ENCODE peak calls at places on chromosomes 11 and 22, in four cellular contexts. One of them, this sample, is unnamed.
A peak's percentile ranks its signal among the peaks of the same experiment; 100 is the strongest.

GRCh38 chr11:62687508-62688396 is 1.6 kb downstream of the LRRN4CL start:
- DNase-seq in coronary artery: no peak
- DNase-seq in AG09319: no peak
- DNase-seq in psoas muscle: no peak
- DNase-seq in this sample: no peak

GRCh38 chr11:61791737-61792309 is 576 bp downstream of the TMEM258 start:
- DNase-seq in coronary artery: no peak
- DNase-seq in AG09319: peak; percentile 75
- DNase-seq in psoas muscle: peak; percentile 74
- DNase-seq in this sample: peak; percentile 55

GRCh38 chr22:24810043-24810749 is 4.2 kb downstream of the SGSM1 start:
- DNase-seq in coronary artery: peak; percentile 87
- DNase-seq in AG09319: no peak
- DNase-seq in psoas muscle: no peak
- DNase-seq in this sample: no peak

GRCh38 chr11:40388097-40388818 is 1071.2 kb downstream of the LRRC4C start:
- DNase-seq in coronary artery: no peak
- DNase-seq in AG09319: peak; percentile 12
- DNase-seq in psoas muscle: no peak
- DNase-seq in this sample: no peak

GRCh38 chr11:16880184-16880583 is 134.0 kb downstream of the PLEKHA7 start:
- DNase-seq in coronary artery: no peak
- DNase-seq in AG09319: no peak
- DNase-seq in psoas muscle: no peak
- DNase-seq in this sample: no peak

GRCh38 chr11:57370251-57370650 is 10.7 kb downstream of the PRG3 start:
- DNase-seq in coronary artery: no peak
- DNase-seq in AG09319: no peak
- DNase-seq in psoas muscle: no peak
- DNase-seq in this sample: no peak

GRCh38 chr22:27588273-27588672 is 213.3 kb downstream of the MN1 start:
- DNase-seq in coronary artery: no peak
- DNase-seq in AG09319: no peak
- DNase-seq in psoas muscle: no peak
- DNase-seq in this sample: no peak

GRCh38 chr11:15534266-15534665 is 419.5 kb downstream of the INSC start:
- DNase-seq in coronary artery: no peak
- DNase-seq in AG09319: no peak
- DNase-seq in psoas muscle: no peak
- DNase-seq in this sample: no peak

GRCh38 chr11:61949169-61950034 is 749 bp upstream of the BEST1 start:
- DNase-seq in coronary artery: peak; percentile 89
- DNase-seq in AG09319: peak; percentile 97
- DNase-seq in psoas muscle: peak; percentile 83
- DNase-seq in this sample: peak; percentile 71

GRCh38 chr11:107691003-107691402 is 20.9 kb downstream of the SLN start:
- DNase-seq in coronary artery: no peak
- DNase-seq in AG09319: no peak
- DNase-seq in psoas muscle: no peak
- DNase-seq in this sample: no peak

GRCh38 chr11:68013611-68014156 is 3.6 kb downstream of the ALDH3B1 start:
- DNase-seq in coronary artery: no peak
- DNase-seq in AG09319: no peak
- DNase-seq in psoas muscle: no peak
- DNase-seq in this sample: no peak

GRCh38 chr11:67303989-67304411 is 670 bp downstream of the SSH3 start:
- DNase-seq in coronary artery: no peak
- DNase-seq in AG09319: no peak
- DNase-seq in psoas muscle: peak; percentile 64
- DNase-seq in this sample: no peak

GRCh38 chr11:65606876-65607613 is 7.0 kb downstream of the MAP3K11 start:
- DNase-seq in coronary artery: peak; percentile 98
- DNase-seq in AG09319: peak; percentile 93
- DNase-seq in psoas muscle: peak; percentile 97
- DNase-seq in this sample: peak; percentile 21

GRCh38 chr22:21606775-21607174 is 23.0 kb downstream of the YDJC start:
- DNase-seq in coronary artery: no peak
- DNase-seq in AG09319: no peak
- DNase-seq in psoas muscle: no peak
- DNase-seq in this sample: no peak

GRCh38 chr11:58334708-58335107 is 24.2 kb downstream of the OR5B17 start:
- DNase-seq in coronary artery: no peak
- DNase-seq in AG09319: no peak
- DNase-seq in psoas muscle: no peak
- DNase-seq in this sample: no peak

GRCh38 chr22:43114958-43115357 is 4.4 kb downstream of the BIK start:
- DNase-seq in coronary artery: no peak
- DNase-seq in AG09319: no peak
- DNase-seq in psoas muscle: no peak
- DNase-seq in this sample: peak; percentile 45

GRCh38 chr11:47983464-47984397 is 3.4 kb downstream of the PTPRJ start:
- DNase-seq in coronary artery: no peak
- DNase-seq in AG09319: no peak
- DNase-seq in psoas muscle: no peak
- DNase-seq in this sample: peak; percentile 43

GRCh38 chr11:78034623-78035022 is 11.5 kb upstream of the KCTD14 start:
- DNase-seq in coronary artery: no peak
- DNase-seq in AG09319: no peak
- DNase-seq in psoas muscle: no peak
- DNase-seq in this sample: no peak

GRCh38 chr22:21074092-21074715 is 28.5 kb downstream of the LRRC74B start:
- DNase-seq in coronary artery: no peak
- DNase-seq in AG09319: peak; percentile 8
- DNase-seq in psoas muscle: no peak
- DNase-seq in this sample: no peak

GRCh38 chr11:112745958-112746357 is 215.3 kb upstream of the NCAM1 start:
- DNase-seq in coronary artery: no peak
- DNase-seq in AG09319: no peak
- DNase-seq in psoas muscle: no peak
- DNase-seq in this sample: no peak

GRCh38 chr11:77126861-77127673 is 979 bp upstream of the MYO7A start:
- DNase-seq in coronary artery: no peak
- DNase-seq in AG09319: no peak
- DNase-seq in psoas muscle: peak; percentile 76
- DNase-seq in this sample: peak; percentile 30

GRCh38 chr11:12841946-12842630 is 167.0 kb upstream of the RASSF10 start:
- DNase-seq in coronary artery: no peak
- DNase-seq in AG09319: no peak
- DNase-seq in psoas muscle: no peak
- DNase-seq in this sample: peak; percentile 66

GRCh38 chr11:108768964-108769363 is 104.1 kb downstream of the DDX10 start:
- DNase-seq in coronary artery: no peak
- DNase-seq in AG09319: no peak
- DNase-seq in psoas muscle: no peak
- DNase-seq in this sample: no peak

GRCh38 chr11:16764888-16765287 is 26.4 kb downstream of the C11orf58 start:
- DNase-seq in coronary artery: no peak
- DNase-seq in AG09319: no peak
- DNase-seq in psoas muscle: no peak
- DNase-seq in this sample: no peak

GRCh38 chr11:122197055-122197987 is 81.3 kb upstream of the BLID start:
- DNase-seq in coronary artery: peak; percentile 86
- DNase-seq in AG09319: peak; percentile 90
- DNase-seq in psoas muscle: no peak
- DNase-seq in this sample: no peak

GRCh38 chr11:64553554-64554201 is 37.3 kb upstream of the SLC22A12 start:
- DNase-seq in coronary artery: no peak
- DNase-seq in AG09319: no peak
- DNase-seq in psoas muscle: peak; percentile 81
- DNase-seq in this sample: peak; percentile 59

GRCh38 chr11:73167555-73167954 is 25.4 kb upstream of the FCHSD2 start:
- DNase-seq in coronary artery: no peak
- DNase-seq in AG09319: no peak
- DNase-seq in psoas muscle: no peak
- DNase-seq in this sample: no peak

GRCh38 chr11:68857037-68857586 is 15.4 kb upstream of the CPT1A start:
- DNase-seq in coronary artery: no peak
- DNase-seq in AG09319: no peak
- DNase-seq in psoas muscle: no peak
- DNase-seq in this sample: no peak

GRCh38 chr11:115379528-115379927 is 124.7 kb downstream of the CADM1 start:
- DNase-seq in coronary artery: no peak
- DNase-seq in AG09319: no peak
- DNase-seq in psoas muscle: no peak
- DNase-seq in this sample: no peak
- TF ChIP-seq CTCF in coronary artery: no peak
- TF ChIP-seq CTCF in AG09319: no peak
- TF ChIP-seq CTCF in psoas muscle: no peak
- TF ChIP-seq CTCF in this sample: no peak

DNA sequence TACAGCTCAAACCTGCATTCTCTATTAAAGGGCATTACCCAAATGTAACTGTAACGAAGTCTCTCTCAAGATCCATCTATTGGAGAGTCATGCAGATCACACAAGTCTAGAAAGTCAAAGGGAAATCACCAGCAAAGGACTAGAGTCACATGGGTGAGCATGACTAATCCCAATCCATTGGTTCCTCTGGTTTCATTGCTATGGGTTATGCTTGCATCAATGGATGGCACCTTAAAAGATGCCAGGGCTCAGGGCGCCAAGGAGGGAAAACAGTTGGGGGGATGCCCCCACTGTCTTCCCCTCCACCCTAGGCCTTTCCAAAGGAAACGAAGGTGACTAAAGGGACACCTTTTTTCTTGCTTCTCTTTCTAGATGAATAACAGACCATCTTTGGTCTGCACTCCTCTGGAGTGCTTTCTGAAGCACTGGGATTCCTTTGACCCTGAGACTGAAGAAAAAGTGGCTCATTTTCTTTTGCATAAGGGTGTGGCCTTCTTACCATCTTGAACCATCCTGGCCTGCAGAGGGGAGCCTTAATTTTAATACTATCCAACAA is 8.1 kb downstream of the NXPE4 start:
- DNase-seq in coronary artery: no peak
- DNase-seq in AG09319: no peak
- DNase-seq in psoas muscle: no peak
- DNase-seq in this sample: no peak
- TF ChIP-seq CTCF in coronary artery: no peak
- TF ChIP-seq CTCF in AG09319: no peak
- TF ChIP-seq CTCF in psoas muscle: no peak
- TF ChIP-seq CTCF in this sample: no peak

GRCh38 chr11:46410021-46410420 is 18.4 kb upstream of the CHRM4 start:
- DNase-seq in coronary artery: no peak
- DNase-seq in AG09319: no peak
- DNase-seq in psoas muscle: no peak
- DNase-seq in this sample: no peak
- TF ChIP-seq CTCF in coronary artery: no peak
- TF ChIP-seq CTCF in AG09319: no peak
- TF ChIP-seq CTCF in psoas muscle: no peak
- TF ChIP-seq CTCF in this sample: peak; percentile 59

GRCh38 chr11:3195251-3196160 is 23.1 kb downstream of the MRGPRG start:
- DNase-seq in coronary artery: peak; percentile 68
- DNase-seq in AG09319: no peak
- DNase-seq in psoas muscle: peak; percentile 59
- DNase-seq in this sample: no peak
- TF ChIP-seq CTCF in coronary artery: peak; percentile 13
- TF ChIP-seq CTCF in AG09319: peak; percentile 55
- TF ChIP-seq CTCF in psoas muscle: no peak
- TF ChIP-seq CTCF in this sample: peak; percentile 32

GRCh38 chr11:118258410-118258809 is 5.7 kb downstream of the MPZL2 start:
- DNase-seq in coronary artery: no peak
- DNase-seq in AG09319: no peak
- DNase-seq in psoas muscle: no peak
- DNase-seq in this sample: peak; percentile 29
- TF ChIP-seq CTCF in coronary artery: no peak
- TF ChIP-seq CTCF in AG09319: no peak
- TF ChIP-seq CTCF in psoas muscle: no peak
- TF ChIP-seq CTCF in this sample: peak; percentile 73

GRCh38 chr22:29320546-29320945 is 5.0 kb upstream of the RASL10A start:
- DNase-seq in coronary artery: no peak
- DNase-seq in AG09319: no peak
- DNase-seq in psoas muscle: no peak
- DNase-seq in this sample: no peak
- TF ChIP-seq CTCF in coronary artery: no peak
- TF ChIP-seq CTCF in AG09319: no peak
- TF ChIP-seq CTCF in psoas muscle: no peak
- TF ChIP-seq CTCF in this sample: peak; percentile 28

GRCh38 chr22:42114721-42115120 is 15.9 kb downstream of the CYP2D6 start:
- DNase-seq in coronary artery: no peak
- DNase-seq in AG09319: no peak
- DNase-seq in psoas muscle: no peak
- DNase-seq in this sample: peak; percentile 30
- TF ChIP-seq CTCF in coronary artery: no peak
- TF ChIP-seq CTCF in AG09319: peak; percentile 24
- TF ChIP-seq CTCF in psoas muscle: peak; percentile 28
- TF ChIP-seq CTCF in this sample: peak; percentile 60

GRCh38 chr11:37657645-37658044 is 1059.6 kb upstream of the RAG2 start:
- DNase-seq in coronary artery: no peak
- DNase-seq in AG09319: no peak
- DNase-seq in psoas muscle: no peak
- DNase-seq in this sample: no peak
- TF ChIP-seq CTCF in coronary artery: no peak
- TF ChIP-seq CTCF in AG09319: peak; percentile 41
- TF ChIP-seq CTCF in psoas muscle: no peak
- TF ChIP-seq CTCF in this sample: peak; percentile 24